ENCODE peak calls at places on chromosomes 2 and 18, in four cellular contexts. One of them, this sample, is unnamed.
A peak's percentile ranks its signal among the peaks of the same experiment; 100 is the strongest.

GRCh38 chr2:158719411-158719810 is 75.7 kb upstream of the DAPL1 start:
- DNase-seq in GM23248: no peak
- DNase-seq in nephron progenitor cell: no peak
- DNase-seq in stimulated activated CD4-positive, alpha-beta T cell treated with anti-CD3 and anti-CD28 coated beads, Interleukin-4, amount 100 ng/mL, for 1 hour: no peak
- DNase-seq in this sample: no peak

GRCh38 chr2:128278979-128279378 is 39.7 kb downstream of the HS6ST1 start:
- DNase-seq in stimulated activated CD4-positive, alpha-beta T cell treated with anti-CD3 and anti-CD28 coated beads, Interleukin-4, amount 100 ng/mL, for 1 hour: no peak
- DNase-seq in GM23248: no peak
- DNase-seq in nephron progenitor cell: no peak
- DNase-seq in this sample: no peak

GRCh38 chr2:86068098-86069047 is 37.3 kb downstream of the POLR1A start:
- DNase-seq in GM23248: peak; percentile 50
- DNase-seq in stimulated activated CD4-positive, alpha-beta T cell treated with anti-CD3 and anti-CD28 coated beads, Interleukin-4, amount 100 ng/mL, for 1 hour: peak; percentile 18
- DNase-seq in nephron progenitor cell: no peak
- DNase-seq in this sample: no peak

GRCh38 chr2:26792720-26793119 is 6.9 kb downstream of the CENPA start:
- DNase-seq in nephron progenitor cell: no peak
- DNase-seq in stimulated activated CD4-positive, alpha-beta T cell treated with anti-CD3 and anti-CD28 coated beads, Interleukin-4, amount 100 ng/mL, for 1 hour: no peak
- DNase-seq in GM23248: no peak
- DNase-seq in this sample: no peak

GRCh38 chr2:143246246-143246645 is 117.0 kb downstream of the ARHGAP15 start:
- DNase-seq in stimulated activated CD4-positive, alpha-beta T cell treated with anti-CD3 and anti-CD28 coated beads, Interleukin-4, amount 100 ng/mL, for 1 hour: no peak
- DNase-seq in nephron progenitor cell: no peak
- DNase-seq in GM23248: no peak
- DNase-seq in this sample: no peak

GRCh38 chr2:144456680-144457079 is 63.2 kb downstream of the ZEB2 start:
- DNase-seq in GM23248: peak; percentile 99
- DNase-seq in stimulated activated CD4-positive, alpha-beta T cell treated with anti-CD3 and anti-CD28 coated beads, Interleukin-4, amount 100 ng/mL, for 1 hour: no peak
- DNase-seq in nephron progenitor cell: no peak
- DNase-seq in this sample: peak; percentile 71

GRCh38 chr2:25041307-25041927 is 459 bp upstream of the EFR3B start:
- DNase-seq in GM23248: peak; percentile 69
- DNase-seq in nephron progenitor cell: peak; percentile 67
- DNase-seq in stimulated activated CD4-positive, alpha-beta T cell treated with anti-CD3 and anti-CD28 coated beads, Interleukin-4, amount 100 ng/mL, for 1 hour: peak; percentile 12
- DNase-seq in this sample: no peak

GRCh38 chr18:51668101-51668500 is 470.6 kb upstream of the MEX3C start:
- DNase-seq in stimulated activated CD4-positive, alpha-beta T cell treated with anti-CD3 and anti-CD28 coated beads, Interleukin-4, amount 100 ng/mL, for 1 hour: peak; percentile 27
- DNase-seq in GM23248: peak; percentile 61
- DNase-seq in nephron progenitor cell: peak; percentile 81
- DNase-seq in this sample: no peak

GRCh38 chr2:163600801-163601200 is 135.0 kb downstream of the FIGN start:
- DNase-seq in nephron progenitor cell: no peak
- DNase-seq in stimulated activated CD4-positive, alpha-beta T cell treated with anti-CD3 and anti-CD28 coated beads, Interleukin-4, amount 100 ng/mL, for 1 hour: no peak
- DNase-seq in GM23248: no peak
- DNase-seq in this sample: no peak

GRCh38 chr2:172698041-172698863 is 37.4 kb upstream of the RAPGEF4 start:
- DNase-seq in GM23248: peak; percentile 89
- DNase-seq in stimulated activated CD4-positive, alpha-beta T cell treated with anti-CD3 and anti-CD28 coated beads, Interleukin-4, amount 100 ng/mL, for 1 hour: no peak
- DNase-seq in nephron progenitor cell: no peak
- DNase-seq in this sample: peak; percentile 84

GRCh38 chr18:59343916-59344315 is 15.1 kb downstream of the LMAN1 start:
- DNase-seq in stimulated activated CD4-positive, alpha-beta T cell treated with anti-CD3 and anti-CD28 coated beads, Interleukin-4, amount 100 ng/mL, for 1 hour: no peak
- DNase-seq in GM23248: no peak
- DNase-seq in nephron progenitor cell: no peak
- DNase-seq in this sample: no peak

This sample was measured in skeletal muscle cell.